ENCODE peak calls at places on chromosomes 13 and 19, in four cellular contexts. X is breast epithelium, W is AG09309, F is left ventricle myocardium inferior. H is an unnamed sample.

GRCh38 chr13:64534302-64534701 is 2695.8 kb downstream of the PCDH9 start:
- DNase-seq in X (no peak), W (no peak), F (no peak), H (no peak)

GRCh38 chr13:36752673-36753072 is 66.3 kb upstream of the RFXAP start:
- DNase-seq in X (no peak), W (no peak), F (no peak), H (no peak)

GRCh38 chr19:44401108-44401786 is at the start of gene ZNF285:
- DNase-seq in X (peak; percentile 90), W (peak; percentile 80), F (peak; percentile 96), H (peak; percentile 93)

GRCh38 chr13:21164631-21165030 is 11.7 kb downstream of the SKA3 start:
- DNase-seq in X (no peak), W (no peak), F (no peak), H (no peak)

GRCh38 chr13:92833071-92833470 is 393.5 kb upstream of the GPC6 start:
- DNase-seq in X (no peak), W (no peak), F (no peak), H (no peak)

GRCh38 chr13:57264965-57265364 is 98.0 kb downstream of the PRR20E start:
- DNase-seq in X (no peak), W (no peak), F (no peak), H (no peak)

GRCh38 chr19:19305066-19305465 is 15.2 kb downstream of the SUGP1 start:
- DNase-seq in X (no peak), W (no peak), F (no peak), H (no peak)

GRCh38 chr19:54369082-54369691 is 4.5 kb upstream of the LAIR1 start:
- DNase-seq in X (no peak), W (no peak), F (no peak), H (no peak)

GRCh38 chr19:13042443-13043130 is 47.3 kb downstream of the NFIX start:
- DNase-seq in X (no peak), W (no peak), F (no peak), H (no peak)

GRCh38 chr19:9075064-9075964 is 11.5 kb upstream of the OR1M1 start:
- DNase-seq in X (peak; percentile 75), W (peak; percentile 47), F (peak; percentile 33), H (peak; percentile 29)

GRCh38 chr13:67343777-67344176 is 113.6 kb upstream of the PCDH9 start:
- DNase-seq in X (no peak), W (no peak), F (no peak), H (no peak)

GRCh38 chr19:19615086-19615485 is 3.4 kb downstream of the PBX4 start:
- DNase-seq in X (no peak), W (no peak), F (no peak), H (peak; percentile 73)

GRCh38 chr19:30450945-30451344 is 78.8 kb downstream of the ZNF536 start:
- DNase-seq in X (no peak), W (no peak), F (no peak), H (no peak)

GRCh38 chr13:99311137-99311536 is 3.9 kb upstream of the GPR183 start:
- DNase-seq in X (no peak), W (no peak), F (no peak), H (no peak)

GRCh38 chr13:95644611-95645052 is at the start of gene DZIP1:
- DNase-seq in X (no peak), W (peak; percentile 41), F (peak; percentile 81), H (peak; percentile 50)

GRCh38 chr19:19113040-19113541 is 25.2 kb downstream of the TMEM161A start:
- DNase-seq in X (no peak), W (no peak), F (no peak), H (peak; percentile 21)

GRCh38 chr13:47459512-47459911 is 541.6 kb downstream of the SUCLA2 start:
- DNase-seq in X (no peak), W (no peak), F (no peak), H (no peak)

GRCh38 chr13:45132384-45133064 is 12.2 kb downstream of the GTF2F2 start:
- DNase-seq in X (no peak), W (no peak), F (no peak), H (no peak)

GRCh38 chr13:27293873-27294515 is 23.4 kb downstream of the RASL11A start:
- DNase-seq in X (no peak), W (no peak), F (no peak), H (peak; percentile 20)

GRCh38 chr19:50702870-50703829 is 16.5 kb downstream of the SHANK1 start:
- DNase-seq in X (no peak), W (no peak), F (no peak), H (no peak)

GRCh38 chr19:58396691-58397532 is 1.5 kb downstream of the RNF225 start:
- DNase-seq in X (no peak), W (no peak), F (no peak), H (no peak)

GRCh38 chr19:1812426-1813196 is 535 bp upstream of the ATP8B3 start:
- DNase-seq in X (peak; percentile 82), W (peak; percentile 33), F (peak; percentile 94), H (peak; percentile 96)
- TF ChIP-seq CTCF in X (peak; percentile 27), W (peak; percentile 60), F (peak; percentile 54), H (peak; percentile 78)

GRCh38 chr13:77479326-77479725 is 56.2 kb upstream of the SCEL start:
- DNase-seq in X (no peak), W (no peak), F (no peak), H (no peak)

GRCh38 chr13:77477299-77477848 is 58.1 kb upstream of the SCEL start:
- DNase-seq in X (no peak), W (no peak), F (no peak), H (no peak)

GRCh38 chr13:77476456-77476855 is 59.0 kb upstream of the SCEL start:
- DNase-seq in X (no peak), W (no peak), F (no peak), H (no peak)

GRCh38 chr13:77480071-77480470 is 55.4 kb upstream of the SCEL start:
- DNase-seq in X (no peak), W (no peak), F (no peak), H (no peak)

GRCh38 chr13:77478645-77478997 is 56.9 kb upstream of the SCEL start:
- DNase-seq in X (no peak), W (no peak), F (no peak), H (no peak)
- TF ChIP-seq CTCF in X (no peak), W (no peak), F (no peak), H (peak; percentile 14)

GRCh38 chr13:38417727-38418126 is 68.1 kb downstream of the UFM1 start:
- DNase-seq in X (no peak), W (no peak), F (no peak), H (peak; percentile 12)
- TF ChIP-seq CTCF in X (no peak), W (peak; percentile 50), F (peak; percentile 38), H (peak; percentile 30)

GRCh38 chr13:46388308-46388707 is 1.3 kb upstream of the RUBCNL start:
- DNase-seq in X (no peak), W (no peak), F (no peak), H (no peak)

GRCh38 chr13:46385946-46386345 is 1.1 kb downstream of the RUBCNL start:
- DNase-seq in X (no peak), W (no peak), F (no peak), H (no peak)

GRCh38 chr13:46388846-46389245 is 1.8 kb upstream of the RUBCNL start:
- DNase-seq in X (no peak), W (no peak), F (no peak), H (no peak)

GRCh38 chr13:46386426-46386995 is 541 bp downstream of the RUBCNL start:
- DNase-seq in X (no peak), W (no peak), F (peak; percentile 15), H (no peak)

DNA sequence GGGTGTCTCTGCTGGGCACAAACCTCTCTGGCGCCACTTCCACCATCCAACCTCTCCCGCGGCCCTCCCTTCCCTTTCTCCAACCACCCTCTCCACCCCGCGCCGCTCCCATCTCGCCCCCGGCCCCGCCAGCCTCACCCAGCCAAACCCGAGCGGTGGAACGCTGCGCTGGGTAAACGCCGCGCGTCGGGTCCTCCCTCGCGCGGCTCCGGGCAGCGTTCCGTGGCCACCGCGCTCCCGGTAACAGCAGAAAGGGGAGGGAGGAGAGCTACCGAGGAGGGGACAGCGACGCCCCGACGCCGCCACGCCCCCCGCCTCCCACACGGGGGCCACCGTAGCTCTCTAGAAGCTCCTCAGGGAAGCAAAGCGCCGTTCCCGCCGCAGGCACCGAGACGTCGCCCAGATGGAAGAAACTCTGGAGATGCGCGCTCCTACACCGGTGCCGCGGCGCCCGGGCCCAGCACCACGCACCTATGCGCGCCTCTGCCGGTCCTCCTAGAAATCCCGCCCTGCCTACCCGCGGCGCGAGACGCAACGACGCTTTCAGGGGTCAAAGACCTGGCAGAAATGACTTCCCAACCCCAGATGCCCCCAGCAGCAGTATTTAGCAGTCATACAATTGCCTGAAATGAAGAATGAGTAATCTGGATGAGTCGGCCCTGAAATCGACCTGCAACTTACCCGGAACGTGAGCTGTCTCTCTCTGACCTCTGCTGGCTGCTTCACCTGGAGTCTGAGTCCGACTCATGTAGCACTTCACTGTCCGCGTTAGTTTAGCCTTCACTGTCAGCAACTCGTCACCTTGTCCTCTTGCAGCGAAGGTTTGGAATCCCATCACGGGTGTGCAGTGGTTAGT is at the start of gene RUBCNL:
- DNase-seq in X (no peak), W (no peak), F (peak; percentile 34), H (peak; percentile 59)
- TF ChIP-seq CTCF in X (no peak), W (no peak), F (no peak), H (no peak)

DNA sequence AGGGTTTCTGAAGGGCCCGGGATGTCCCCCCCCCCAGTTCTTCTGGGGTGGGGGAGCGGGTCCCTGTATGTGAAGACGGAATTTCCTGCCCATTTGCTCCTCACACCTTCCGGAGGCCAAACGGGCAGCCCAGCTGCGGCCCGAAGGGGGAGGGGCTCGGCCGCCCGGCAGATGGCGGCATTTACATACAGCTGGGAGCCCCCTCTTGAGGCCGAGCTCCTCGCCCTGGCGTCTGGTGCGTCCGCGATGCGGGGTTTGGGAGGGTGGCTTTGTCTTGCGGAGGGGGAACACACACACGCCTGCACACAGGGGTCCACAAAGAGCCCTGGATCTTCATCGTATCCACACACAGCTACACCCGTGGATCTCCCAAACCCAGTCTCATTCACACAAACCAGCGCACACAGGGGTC is 891 bp upstream of the DLL3 start:
- DNase-seq in X (no peak), W (no peak), F (no peak), H (peak; percentile 41)
- TF ChIP-seq CTCF in X (no peak), W (peak; percentile 44), F (peak; percentile 41), H (peak; percentile 36)

H was measured in activated CD8-positive, alpha-beta T cell treated with anti-CD3 and anti-CD28 coated beads for 36 hours.